ENCODE peak calls at places on chromosomes 2 and 18, in six cellular contexts. V is A549, A is upper lobe of left lung, F is HepG2, H is K562, E is GM12878. W is an unnamed sample.

GRCh38 chr18:24369420-24369819 is 28.2 kb downstream of the OSBPL1A start:
- ATAC-seq in V (no peak), A (no peak), F (no peak), H (no peak), E (no peak), W (no peak)

GRCh38 chr2:28175028-28175427 is 217.6 kb upstream of the FOSL2 start:
- ATAC-seq in V (peak), A (no peak), F (peak), H (peak), E (no peak), W (no peak)

GRCh38 chr2:77521482-77521881 is 694 bp downstream of the LRRTM4 start:
- ATAC-seq in V (no peak), A (no peak), F (no peak), H (no peak), E (no peak), W (no peak)

GRCh38 chr2:168231609-168232241 is 15.7 kb downstream of the STK39 start:
- ATAC-seq in V (no peak), A (no peak), F (no peak), H (no peak), E (no peak), W (peak)

GRCh38 chr18:48216639-48217280 is 192.4 kb downstream of the ZBTB7C start:
- ATAC-seq in V (no peak), A (no peak), F (no peak), H (no peak), E (no peak), W (no peak)

GRCh38 chr18:400466-400865 is 100.0 kb downstream of the COLEC12 start:
- ATAC-seq in V (no peak), A (no peak), F (no peak), H (no peak), E (no peak), W (no peak)

GRCh38 chr18:32280911-32281310 is 91.1 kb downstream of the MEP1B start:
- ATAC-seq in V (no peak), A (no peak), F (no peak), H (no peak), E (no peak), W (no peak)

GRCh38 chr18:59272221-59272888 is 899 bp downstream of the RAX start:
- ATAC-seq in V (no peak), A (no peak), F (no peak), H (no peak), E (no peak), W (no peak)

GRCh38 chr18:36441872-36442271 is 144.4 kb downstream of the FHOD3 start:
- ATAC-seq in V (no peak), A (peak), F (no peak), H (no peak), E (peak), W (peak)

GRCh38 chr2:189287982-189288494 is 108.5 kb upstream of the COL5A2 start:
- ATAC-seq in V (peak), A (peak), F (peak), H (peak), E (peak), W (peak)

GRCh38 chr18:48825101-48825745 is 125.5 kb downstream of the SMAD7 start:
- ATAC-seq in V (no peak), A (no peak), F (no peak), H (no peak), E (no peak), W (no peak)

GRCh38 chr2:150639917-150640538 is 152.6 kb upstream of the RND3 start:
- ATAC-seq in V (no peak), A (peak), F (no peak), H (no peak), E (no peak), W (no peak)

GRCh38 chr18:32770651-32771168 is 2.1 kb downstream of the KLHL14 start:
- ATAC-seq in V (no peak), A (no peak), F (peak), H (no peak), E (no peak), W (peak)

GRCh38 chr2:232354069-232354468 is 24.5 kb upstream of the ALPP start:
- ATAC-seq in V (no peak), A (peak), F (peak), H (no peak), E (no peak), W (no peak)

GRCh38 chr2:81984969-81985637 is 1680.6 kb upstream of the LRRTM1 start:
- ATAC-seq in V (no peak), A (no peak), F (no peak), H (no peak), E (no peak), W (no peak)

GRCh38 chr2:192202373-192202772 is 7.6 kb upstream of the TMEFF2 start:
- ATAC-seq in V (no peak), A (no peak), F (no peak), H (no peak), E (no peak), W (no peak)

GRCh38 chr2:72932045-72932444 is 14.7 kb downstream of the EMX1 start:
- ATAC-seq in V (no peak), A (no peak), F (no peak), H (no peak), E (no peak), W (no peak)

GRCh38 chr2:173251225-173251624 is 103.4 kb upstream of the CDCA7 start:
- ATAC-seq in V (no peak), A (no peak), F (no peak), H (no peak), E (no peak), W (no peak)
- TF ChIP-seq EP300 in V (no peak), A (no peak), F (no peak), H (no peak), E (no peak), W (no peak)

DNA sequence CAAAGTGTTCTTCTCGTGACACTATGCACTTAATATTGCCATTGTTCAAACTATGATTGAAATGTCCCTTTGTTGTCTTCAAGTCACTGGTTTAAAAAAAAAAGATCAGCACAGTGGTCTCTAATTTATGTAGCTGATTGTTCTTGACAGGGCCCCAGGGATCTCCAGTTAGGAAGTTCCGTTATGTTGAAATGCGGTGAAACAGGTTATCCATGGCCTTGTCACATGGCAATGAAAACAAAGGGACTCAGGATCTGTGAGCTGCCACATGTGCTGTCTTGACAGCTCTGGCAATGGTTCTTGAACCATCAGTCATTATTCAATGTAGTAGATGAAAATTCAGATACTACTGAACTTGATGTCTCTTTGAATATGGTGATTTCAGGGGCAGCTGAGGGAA is 147.4 kb downstream of the SETBP1 start:
- ATAC-seq in V (no peak), A (no peak), F (no peak), H (no peak), E (no peak), W (no peak)
- TF ChIP-seq EP300 in V (no peak), A (no peak), F (no peak), H (no peak), E (no peak), W (no peak)

GRCh38 chr2:120912101-120912985 is 176.7 kb downstream of the GLI2 start:
- ATAC-seq in V (peak), A (peak), F (no peak), H (peak), E (no peak), W (peak)
- TF ChIP-seq EP300 in V (peak), A (no peak), F (no peak), H (no peak), E (no peak), W (no peak)

GRCh38 chr18:2988041-2988794 is 24.7 kb downstream of the LPIN2 start:
- ATAC-seq in V (peak), A (no peak), F (no peak), H (no peak), E (no peak), W (no peak)
- TF ChIP-seq EP300 in V (no peak), A (no peak), F (no peak), H (no peak), E (no peak), W (no peak)

GRCh38 chr2:180694445-180695421 is 285.7 kb upstream of the UBE2E3 start:
- ATAC-seq in V (no peak), A (no peak), F (no peak), H (no peak), E (no peak), W (no peak)
- TF ChIP-seq EP300 in V (no peak), A (no peak), F (no peak), H (no peak), E (no peak), W (no peak)

GRCh38 chr2:163774862-163775261 is 39.1 kb upstream of the FIGN start:
- ATAC-seq in V (peak), A (peak), F (no peak), H (no peak), E (no peak), W (peak)

GRCh38 chr2:163773276-163773675 is 37.5 kb upstream of the FIGN start:
- ATAC-seq in V (no peak), A (no peak), F (no peak), H (no peak), E (no peak), W (no peak)

GRCh38 chr2:163775304-163775703 is 39.5 kb upstream of the FIGN start:
- ATAC-seq in V (no peak), A (no peak), F (no peak), H (no peak), E (no peak), W (no peak)

GRCh38 chr2:163779970-163780597 is 44.3 kb upstream of the FIGN start:
- ATAC-seq in V (no peak), A (no peak), F (peak), H (no peak), E (no peak), W (no peak)

DNA sequence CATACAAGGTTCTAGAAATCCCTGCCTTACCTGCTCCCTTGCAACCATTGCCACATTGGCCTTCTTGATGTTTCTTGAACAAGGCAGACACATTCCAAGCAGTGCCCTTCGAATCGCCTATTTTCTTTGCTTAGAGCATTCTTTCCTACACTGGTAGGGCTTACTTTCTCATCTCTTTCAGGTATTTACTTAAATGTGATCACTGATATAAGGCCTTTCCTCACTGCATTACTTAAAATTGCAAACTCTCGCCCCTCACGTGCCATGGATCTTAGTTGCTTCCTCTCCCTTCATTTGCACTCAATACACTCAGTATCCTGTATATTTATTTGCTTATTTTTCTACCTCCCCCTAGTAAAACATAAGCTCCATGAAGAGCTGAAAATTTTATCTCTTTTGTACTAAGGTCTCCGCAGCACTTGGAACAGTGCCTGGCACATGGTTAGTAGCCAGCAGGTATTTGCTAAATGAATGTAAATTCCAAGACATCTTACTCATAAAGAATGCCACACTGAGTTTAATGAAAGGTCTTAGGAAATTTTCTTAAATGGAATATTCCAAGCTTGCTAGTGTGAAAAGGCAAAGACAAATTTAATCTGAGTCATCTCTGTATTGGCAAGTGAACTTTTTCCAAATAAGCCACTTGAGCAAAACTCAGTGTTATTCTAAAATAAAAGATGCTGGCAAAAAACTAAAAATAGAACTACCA is 42.4 kb upstream of the FIGN start:
- ATAC-seq in V (peak), A (no peak), F (no peak), H (no peak), E (no peak), W (no peak)
- TF ChIP-seq EP300 in V (peak), A (no peak), F (no peak), H (no peak), E (no peak), W (no peak)

W was measured in gastroesophageal sphincter.